ENCODE peak calls at places on chromosomes 2 and 18, in six cellular contexts. T is HCT116, W is SK-N-SH, V is K562, J is GM12878, B is HepG2. Z is an unnamed sample.
A peak's percentile ranks its signal among the peaks of the same experiment; 100 is the strongest.

GRCh38 chr18:35777042-35777441 is 195.4 kb upstream of the RMP24 start:
- DNase-seq in J (no peak), V (peak; percentile 17), B (peak; percentile 16), W (no peak), T (peak; percentile 28), Z (no peak)

GRCh38 chr2:165568361-165568760 is 98.9 kb downstream of the CSRNP3 start:
- DNase-seq in B (no peak), J (no peak), T (no peak), W (no peak), V (no peak), Z (no peak)

GRCh38 chr2:235225261-235225660 is 268.6 kb upstream of the AGAP1 start:
- DNase-seq in W (no peak), T (no peak), J (no peak), B (no peak), V (no peak), Z (no peak)

GRCh38 chr2:241609859-241610793 is 26.8 kb downstream of the THAP4 start:
- DNase-seq in B (peak; percentile 93), T (no peak), V (peak; percentile 90), J (peak; percentile 40), W (no peak), Z (no peak)

GRCh38 chr2:86038291-86039081 is 67.2 kb downstream of the POLR1A start:
- DNase-seq in W (no peak), T (no peak), B (no peak), V (no peak), J (no peak), Z (no peak)

GRCh38 chr18:9147440-9148238 is 11.1 kb downstream of the ANKRD12 start:
- DNase-seq in V (peak; percentile 81), T (peak; percentile 48), J (peak; percentile 53), W (peak; percentile 50), B (peak; percentile 72), Z (no peak)

GRCh38 chr2:159073256-159073655 is 104.8 kb downstream of the TANC1 start:
- DNase-seq in W (no peak), T (no peak), V (no peak), J (no peak), B (no peak), Z (no peak)

GRCh38 chr18:53605198-53605597 is 619.3 kb downstream of the MBD2 start:
- DNase-seq in W (no peak), T (no peak), B (no peak), V (no peak), J (no peak), Z (no peak)

GRCh38 chr2:131037398-131038257 is 55.6 kb downstream of the FAM168B start:
- DNase-seq in W (peak; percentile 31), T (no peak), V (peak; percentile 52), J (no peak), B (no peak), Z (no peak)

GRCh38 chr2:201182650-201183372 is at the start of gene CASP10:
- DNase-seq in B (peak; percentile 94), W (no peak), T (peak; percentile 53), V (peak; percentile 88), J (peak; percentile 77), Z (no peak)

GRCh38 chr18:23588836-23589560 is 2.7 kb upstream of the NPC1 start:
- DNase-seq in V (no peak), B (peak; percentile 31), T (no peak), W (no peak), J (no peak), Z (no peak)

GRCh38 chr2:230130668-230131364 is 62.1 kb upstream of the SLC16A14 start:
- DNase-seq in B (peak; percentile 59), J (no peak), T (peak; percentile 42), V (peak; percentile 45), W (no peak), Z (peak; percentile 61)

GRCh38 chr2:221304916-221305315 is 267.2 kb downstream of the EPHA4 start:
- DNase-seq in V (no peak), J (no peak), W (no peak), T (no peak), B (no peak), Z (no peak)

GRCh38 chr2:211468881-211469280 is 912.5 kb downstream of the CPS1 start:
- DNase-seq in T (no peak), J (no peak), V (no peak), B (no peak), W (no peak), Z (no peak)

GRCh38 chr2:26251893-26252292 is 7.2 kb downstream of the HADHB start:
- DNase-seq in B (no peak), J (no peak), T (no peak), V (no peak), W (no peak), Z (no peak)

GRCh38 chr2:120748310-120748709 is 12.6 kb downstream of the GLI2 start:
- DNase-seq in W (no peak), V (no peak), B (no peak), J (no peak), T (no peak), Z (no peak)

GRCh38 chr18:37734406-37734805 is 168.8 kb upstream of the CELF4 start:
- DNase-seq in B (no peak), T (no peak), V (no peak), W (no peak), J (no peak), Z (no peak)

GRCh38 chr2:172047486-172048194 is 37.7 kb upstream of the DLX1 start:
- DNase-seq in J (no peak), W (no peak), B (peak; percentile 34), T (no peak), V (peak; percentile 31), Z (no peak)

GRCh38 chr2:69449906-69450305 is 12.7 kb upstream of the NFU1 start:
- DNase-seq in B (no peak), W (no peak), T (no peak), J (no peak), V (no peak), Z (no peak)

GRCh38 chr2:27014771-27015433 is 17.9 kb upstream of the TMEM214 start:
- DNase-seq in B (peak; percentile 52), T (no peak), V (no peak), W (no peak), J (no peak), Z (no peak)

GRCh38 chr18:11902522-11903292 is 5.4 kb downstream of the MPPE1 start:
- DNase-seq in V (peak; percentile 50), T (no peak), W (no peak), J (no peak), B (no peak), Z (no peak)

GRCh38 chr2:122564843-122565242 is 809.4 kb downstream of the TSN start:
- DNase-seq in B (no peak), T (no peak), V (no peak), J (no peak), W (no peak), Z (no peak)

GRCh38 chr2:217816396-217816869 is 186.4 kb downstream of the TNS1 start:
- DNase-seq in T (no peak), B (no peak), J (no peak), W (peak; percentile 47), V (no peak), Z (no peak)

DNA sequence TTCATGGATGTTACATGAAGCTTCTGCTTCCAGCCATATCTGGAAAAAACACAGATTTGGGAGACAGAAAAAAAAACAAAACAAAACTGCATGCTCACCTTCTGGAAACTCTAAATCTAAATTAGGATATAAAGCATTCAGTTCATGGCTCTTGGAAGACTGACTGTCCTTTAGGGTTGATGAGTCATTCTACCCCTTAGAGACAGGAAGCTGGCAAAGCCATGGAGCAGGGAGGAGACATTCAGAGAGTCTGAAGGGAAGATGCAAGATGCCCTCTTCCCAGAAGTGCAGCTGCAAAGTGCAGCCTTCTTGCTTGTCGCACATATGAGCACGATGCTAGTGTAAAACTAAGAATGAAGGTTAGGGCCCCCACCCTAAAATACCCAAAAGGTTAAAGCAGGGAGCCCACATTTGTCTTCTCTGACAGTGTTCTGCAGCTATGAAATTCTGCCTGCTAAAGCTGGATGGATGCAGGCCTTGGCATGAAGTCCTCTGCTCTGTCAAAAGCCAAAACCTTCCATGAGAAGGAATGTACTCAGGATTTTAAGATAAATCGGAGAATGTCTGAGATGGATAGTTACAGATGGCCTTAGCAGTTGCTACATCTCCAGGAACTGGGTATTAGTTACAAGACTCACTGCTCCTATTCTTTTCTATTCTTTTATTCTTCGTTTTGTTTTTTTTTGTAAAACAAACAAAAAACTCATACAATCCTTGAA is 89.6 kb downstream of the POLE4 start:
- DNase-seq in V (no peak), J (no peak), T (no peak), W (no peak), B (no peak), Z (no peak)
- TF ChIP-seq REST in V (no peak), J (no peak), T (no peak), W (no peak), B (no peak), Z (no peak)

DNA sequence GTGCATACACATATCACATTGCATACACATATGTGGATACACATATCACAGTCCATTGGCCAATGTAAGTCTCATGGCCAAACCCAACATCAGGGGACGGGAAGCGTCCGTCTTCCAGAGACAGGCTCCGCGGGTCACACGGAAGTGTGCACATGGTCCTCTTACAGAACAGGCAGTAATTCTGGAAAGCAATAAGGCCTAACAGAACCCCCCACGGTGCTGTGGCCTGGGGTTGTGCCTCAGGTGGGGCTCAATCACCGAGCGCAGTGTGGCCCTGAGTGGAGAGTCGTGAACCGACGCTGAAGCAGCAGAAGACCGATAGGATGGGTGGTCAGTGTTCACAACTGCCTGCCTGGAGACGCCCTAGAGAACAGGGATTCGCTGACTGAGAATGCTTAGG is 857.3 kb downstream of the GALR1 start:
- DNase-seq in W (no peak), J (no peak), T (no peak), B (no peak), V (no peak), Z (no peak)
- TF ChIP-seq CTCF in W (no peak), J (no peak), T (no peak), B (no peak), V (no peak), Z (no peak)

GRCh38 chr2:18156002-18156401 is 277.5 kb downstream of the KCNS3 start:
- DNase-seq in V (no peak), J (no peak), B (no peak), W (no peak), T (no peak), Z (no peak)

GRCh38 chr2:18154812-18155211 is 276.3 kb downstream of the KCNS3 start:
- DNase-seq in W (no peak), J (no peak), T (no peak), V (no peak), B (no peak), Z (no peak)

GRCh38 chr2:18151237-18151636 is 272.8 kb downstream of the KCNS3 start:
- DNase-seq in J (no peak), V (no peak), B (no peak), T (no peak), W (no peak), Z (no peak)

GRCh38 chr2:18154259-18154658 is 275.8 kb downstream of the KCNS3 start:
- DNase-seq in J (no peak), T (no peak), W (no peak), V (no peak), B (no peak), Z (no peak)

DNA sequence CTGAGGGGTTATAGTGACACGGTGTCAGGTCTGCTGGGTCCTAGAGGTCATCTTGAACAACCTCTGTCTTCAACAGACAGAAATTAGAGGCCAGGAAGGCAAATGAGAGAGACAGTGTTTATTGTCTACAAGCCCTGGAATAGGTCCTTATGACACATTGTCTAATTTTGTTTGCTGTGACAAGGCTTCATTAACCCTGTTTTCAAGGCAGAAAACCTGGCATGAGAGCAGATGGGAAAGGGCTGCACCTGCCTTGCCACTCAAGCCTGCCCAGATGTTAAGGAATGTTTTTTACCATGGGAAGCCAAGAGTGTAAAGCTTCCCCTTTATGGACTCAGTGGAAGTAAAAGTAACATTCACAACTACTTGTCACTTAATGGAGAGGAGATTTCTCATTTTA is 275.3 kb downstream of the KCNS3 start:
- DNase-seq in T (no peak), W (no peak), J (no peak), V (no peak), B (no peak), Z (no peak)
- TF ChIP-seq SIN3A in T (no peak), W (no peak), J (no peak), V (no peak), B (no peak), Z (no peak)

GRCh38 chr2:219864154-219864553 is 236.7 kb downstream of the SLC4A3 start:
- DNase-seq in T (no peak), B (no peak), W (no peak), V (no peak), J (no peak), Z (no peak)
- TF ChIP-seq REST in T (no peak), B (no peak), W (no peak), V (no peak), J (no peak), Z (no peak)

Z was measured in Panc1.